ENCODE peak calls at places on chromosome 5, in six cellular contexts. One of them, this sample, is unnamed.

GRCh38 chr5:132422720-132423442 is 53.4 kb downstream of the SLC22A5 start:
- DNase-seq in GM12878: no peak
- DNase-seq in HepG2: peak; percentile 81
- DNase-seq in A549: no peak
- DNase-seq in H1: no peak
- DNase-seq in ovary: no peak
- DNase-seq in this sample: peak; percentile 82

GRCh38 chr5:154166901-154167791 is 23.4 kb upstream of the GALNT10 start:
- DNase-seq in HepG2: no peak
- DNase-seq in GM12878: no peak
- DNase-seq in ovary: no peak
- DNase-seq in H1: no peak
- DNase-seq in A549: no peak
- DNase-seq in this sample: no peak

GRCh38 chr5:170903075-170903474 is 41.3 kb downstream of the RANBP17 start:
- DNase-seq in ovary: no peak
- DNase-seq in HepG2: no peak
- DNase-seq in A549: no peak
- DNase-seq in H1: peak; percentile 46
- DNase-seq in GM12878: no peak
- DNase-seq in this sample: no peak

GRCh38 chr5:95217351-95217750 is 67.5 kb downstream of the MCTP1 start:
- DNase-seq in H1: no peak
- DNase-seq in ovary: no peak
- DNase-seq in A549: no peak
- DNase-seq in GM12878: no peak
- DNase-seq in HepG2: no peak
- DNase-seq in this sample: no peak

GRCh38 chr5:139691275-139691629 is 43.1 kb downstream of the CXXC5 start:
- DNase-seq in GM12878: no peak
- DNase-seq in A549: no peak
- DNase-seq in ovary: no peak
- DNase-seq in HepG2: no peak
- DNase-seq in H1: no peak
- DNase-seq in this sample: no peak

GRCh38 chr5:148708854-148709253 is 54.5 kb upstream of the HTR4 start:
- DNase-seq in ovary: no peak
- DNase-seq in A549: no peak
- DNase-seq in H1: no peak
- DNase-seq in HepG2: no peak
- DNase-seq in GM12878: no peak
- DNase-seq in this sample: no peak

GRCh38 chr5:178502401-178503100 is 87.6 kb downstream of the COL23A1 start:
- DNase-seq in GM12878: no peak
- DNase-seq in H1: no peak
- DNase-seq in ovary: no peak
- DNase-seq in HepG2: no peak
- DNase-seq in A549: no peak
- DNase-seq in this sample: no peak

GRCh38 chr5:148808864-148809642 is 17.4 kb upstream of the ADRB2 start:
- DNase-seq in GM12878: peak; percentile 58
- DNase-seq in H1: no peak
- DNase-seq in HepG2: no peak
- DNase-seq in ovary: no peak
- DNase-seq in A549: no peak
- DNase-seq in this sample: no peak

GRCh38 chr5:392431-392988 is 50.5 kb upstream of the EXOC3 start:
- DNase-seq in A549: no peak
- DNase-seq in HepG2: no peak
- DNase-seq in H1: peak; percentile 49
- DNase-seq in ovary: no peak
- DNase-seq in GM12878: peak; percentile 95
- DNase-seq in this sample: peak; percentile 25

GRCh38 chr5:91166040-91166807 is 216.9 kb downstream of the ARRDC3 start:
- DNase-seq in ovary: no peak
- DNase-seq in A549: no peak
- DNase-seq in GM12878: no peak
- DNase-seq in H1: no peak
- DNase-seq in HepG2: no peak
- DNase-seq in this sample: no peak

GRCh38 chr5:96144289-96144688 is 182.6 kb upstream of the ELL2 start:
- DNase-seq in HepG2: no peak
- DNase-seq in ovary: no peak
- DNase-seq in H1: no peak
- DNase-seq in A549: no peak
- DNase-seq in GM12878: no peak
- DNase-seq in this sample: peak; percentile 65

GRCh38 chr5:80915716-80916115 is 44.4 kb upstream of the RASGRF2 start:
- DNase-seq in A549: no peak
- DNase-seq in H1: no peak
- DNase-seq in HepG2: no peak
- DNase-seq in ovary: no peak
- DNase-seq in GM12878: no peak
- DNase-seq in this sample: no peak

GRCh38 chr5:140236896-140237598 is 62.1 kb downstream of the CYSTM1 start:
- DNase-seq in ovary: no peak
- DNase-seq in GM12878: no peak
- DNase-seq in HepG2: no peak
- DNase-seq in H1: no peak
- DNase-seq in A549: no peak
- DNase-seq in this sample: no peak

GRCh38 chr5:32984851-32985250 is 273.7 kb downstream of the NPR3 start:
- DNase-seq in GM12878: no peak
- DNase-seq in HepG2: no peak
- DNase-seq in A549: no peak
- DNase-seq in H1: no peak
- DNase-seq in ovary: no peak
- DNase-seq in this sample: no peak

GRCh38 chr5:116497648-116498047 is 77.0 kb downstream of the SEMA6A start:
- DNase-seq in HepG2: no peak
- DNase-seq in ovary: no peak
- DNase-seq in GM12878: no peak
- DNase-seq in A549: no peak
- DNase-seq in H1: no peak
- DNase-seq in this sample: no peak

GRCh38 chr5:174844971-174845370 is 120.6 kb downstream of the MSX2 start:
- DNase-seq in A549: no peak
- DNase-seq in HepG2: no peak
- DNase-seq in GM12878: no peak
- DNase-seq in H1: no peak
- DNase-seq in ovary: no peak
- DNase-seq in this sample: no peak

GRCh38 chr5:2727620-2728019 is 23.9 kb downstream of the IRX2 start:
- DNase-seq in HepG2: no peak
- DNase-seq in ovary: no peak
- DNase-seq in A549: no peak
- DNase-seq in H1: no peak
- DNase-seq in GM12878: no peak
- DNase-seq in this sample: no peak

GRCh38 chr5:169637856-169638190 is 748 bp downstream of the DOCK2 start:
- DNase-seq in GM12878: no peak
- DNase-seq in A549: no peak
- DNase-seq in H1: no peak
- DNase-seq in ovary: no peak
- DNase-seq in HepG2: no peak
- DNase-seq in this sample: peak; percentile 39

GRCh38 chr5:154842689-154843530 is 7.5 kb downstream of the FAXDC2 start:
- DNase-seq in ovary: no peak
- DNase-seq in H1: no peak
- DNase-seq in A549: no peak
- DNase-seq in HepG2: peak; percentile 90
- DNase-seq in GM12878: no peak
- DNase-seq in this sample: no peak

GRCh38 chr5:90410178-90410762 is 714 bp upstream of the CETN3 start:
- DNase-seq in ovary: no peak
- DNase-seq in A549: no peak
- DNase-seq in GM12878: no peak
- DNase-seq in H1: no peak
- DNase-seq in HepG2: peak; percentile 4
- DNase-seq in this sample: no peak

GRCh38 chr5:19258686-19259085 is 729.3 kb downstream of the CDH18 start:
- DNase-seq in GM12878: no peak
- DNase-seq in H1: no peak
- DNase-seq in ovary: no peak
- DNase-seq in A549: no peak
- DNase-seq in HepG2: no peak
- DNase-seq in this sample: no peak

GRCh38 chr5:77167695-77168111 is 42.8 kb upstream of the PDE8B start:
- DNase-seq in A549: peak; percentile 87
- DNase-seq in HepG2: no peak
- DNase-seq in ovary: no peak
- DNase-seq in GM12878: no peak
- DNase-seq in H1: no peak
- DNase-seq in this sample: no peak

GRCh38 chr5:164346785-164347630 is 841.6 kb downstream of the MAT2B start:
- DNase-seq in H1: no peak
- DNase-seq in HepG2: no peak
- DNase-seq in GM12878: no peak
- DNase-seq in ovary: no peak
- DNase-seq in A549: no peak
- DNase-seq in this sample: no peak

GRCh38 chr5:50968296-50969206 is 302.1 kb downstream of the PARP8 start:
- DNase-seq in ovary: no peak
- DNase-seq in GM12878: no peak
- DNase-seq in HepG2: no peak
- DNase-seq in A549: no peak
- DNase-seq in H1: peak; percentile 52
- DNase-seq in this sample: no peak

GRCh38 chr5:6587171-6587570 is 45.7 kb downstream of the NSUN2 start:
- DNase-seq in A549: no peak
- DNase-seq in HepG2: no peak
- DNase-seq in H1: no peak
- DNase-seq in ovary: no peak
- DNase-seq in GM12878: no peak
- DNase-seq in this sample: no peak

GRCh38 chr5:153809181-153809580 is 229.5 kb downstream of the FAM114A2 start:
- DNase-seq in H1: no peak
- DNase-seq in ovary: no peak
- DNase-seq in HepG2: no peak
- DNase-seq in A549: no peak
- DNase-seq in GM12878: no peak
- DNase-seq in this sample: no peak

GRCh38 chr5:103258957-103259704 is 568 bp downstream of the MACIR start:
- DNase-seq in HepG2: peak; percentile 16
- DNase-seq in GM12878: no peak
- DNase-seq in H1: peak; percentile 67
- DNase-seq in ovary: peak; percentile 63
- DNase-seq in A549: peak; percentile 42
- DNase-seq in this sample: peak; percentile 64

GRCh38 chr5:76166886-76167576 is 83.8 kb downstream of the SV2C start:
- DNase-seq in ovary: no peak
- DNase-seq in GM12878: no peak
- DNase-seq in HepG2: no peak
- DNase-seq in H1: no peak
- DNase-seq in A549: no peak
- DNase-seq in this sample: no peak

GRCh38 chr5:136646915-136647314 is 281.6 kb upstream of the TRPC7 start:
- DNase-seq in ovary: no peak
- DNase-seq in H1: no peak
- DNase-seq in GM12878: no peak
- DNase-seq in HepG2: no peak
- DNase-seq in A549: no peak
- DNase-seq in this sample: no peak

GRCh38 chr5:157860898-157861894 is 2.3 kb upstream of the CLINT1 start:
- DNase-seq in H1: no peak
- DNase-seq in HepG2: peak; percentile 12
- DNase-seq in GM12878: peak; percentile 90
- DNase-seq in ovary: no peak
- DNase-seq in A549: no peak
- DNase-seq in this sample: no peak

GRCh38 chr5:157857821-157858526 is 971 bp downstream of the CLINT1 start:
- DNase-seq in GM12878: no peak
- DNase-seq in HepG2: no peak
- DNase-seq in A549: no peak
- DNase-seq in H1: no peak
- DNase-seq in ovary: no peak
- DNase-seq in this sample: no peak

GRCh38 chr5:157855404-157855994 is 3.4 kb downstream of the CLINT1 start:
- DNase-seq in H1: peak; percentile 63
- DNase-seq in HepG2: peak; percentile 59
- DNase-seq in ovary: peak; percentile 31
- DNase-seq in A549: peak; percentile 68
- DNase-seq in GM12878: no peak
- DNase-seq in this sample: peak; percentile 60

GRCh38 chr5:157859227-157859575 is 256 bp upstream of the CLINT1 start:
- DNase-seq in HepG2: no peak
- DNase-seq in A549: no peak
- DNase-seq in H1: no peak
- DNase-seq in ovary: no peak
- DNase-seq in GM12878: no peak
- DNase-seq in this sample: no peak

GRCh38 chr5:157858527-157859226 is at the start of gene CLINT1:
- DNase-seq in ovary: peak; percentile 91
- DNase-seq in H1: peak; percentile 92
- DNase-seq in A549: peak; percentile 89
- DNase-seq in HepG2: peak; percentile 83
- DNase-seq in GM12878: no peak
- DNase-seq in this sample: peak; percentile 93
- TF ChIP-seq EP300 in ovary: no peak
- TF ChIP-seq EP300 in H1: no peak
- TF ChIP-seq EP300 in A549: no peak
- TF ChIP-seq EP300 in HepG2: no peak
- TF ChIP-seq EP300 in GM12878: no peak
- TF ChIP-seq EP300 in this sample: no peak

GRCh38 chr5:51983161-51983560 is 599.9 kb downstream of the ISL1 start:
- DNase-seq in A549: no peak
- DNase-seq in H1: no peak
- DNase-seq in ovary: no peak
- DNase-seq in HepG2: no peak
- DNase-seq in GM12878: no peak
- DNase-seq in this sample: no peak
- TF ChIP-seq EP300 in A549: no peak
- TF ChIP-seq EP300 in H1: no peak
- TF ChIP-seq EP300 in ovary: no peak
- TF ChIP-seq EP300 in HepG2: no peak
- TF ChIP-seq EP300 in GM12878: no peak
- TF ChIP-seq EP300 in this sample: no peak

DNA sequence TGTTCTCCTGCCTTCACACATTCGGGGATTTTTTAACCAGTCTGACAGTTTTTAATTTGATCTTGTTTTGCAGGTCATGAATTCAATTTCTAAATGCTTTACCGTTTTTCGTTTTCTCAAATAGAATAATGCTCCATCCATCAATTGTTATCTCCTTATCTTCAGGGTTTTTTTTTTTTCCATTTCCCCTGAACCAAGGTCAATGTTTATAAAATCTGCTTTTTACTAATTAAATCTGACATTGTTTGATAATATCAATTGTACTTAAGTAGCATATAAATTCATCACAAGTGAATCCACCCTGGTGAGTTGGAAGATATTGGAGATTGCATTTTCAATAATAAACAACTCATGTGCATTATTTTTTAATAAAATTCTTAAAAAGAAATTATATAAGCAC is 2004.6 kb upstream of the WWC1 start:
- DNase-seq in H1: no peak
- DNase-seq in A549: no peak
- DNase-seq in GM12878: no peak
- DNase-seq in ovary: no peak
- DNase-seq in HepG2: no peak
- DNase-seq in this sample: no peak
- TF ChIP-seq EP300 in H1: no peak
- TF ChIP-seq EP300 in A549: no peak
- TF ChIP-seq EP300 in GM12878: no peak
- TF ChIP-seq EP300 in ovary: no peak
- TF ChIP-seq EP300 in HepG2: no peak
- TF ChIP-seq EP300 in this sample: no peak

GRCh38 chr5:167014657-167015056 is 1276.8 kb upstream of the WWC1 start:
- DNase-seq in H1: no peak
- DNase-seq in GM12878: no peak
- DNase-seq in A549: no peak
- DNase-seq in ovary: no peak
- DNase-seq in HepG2: no peak
- DNase-seq in this sample: no peak
- TF ChIP-seq EP300 in H1: no peak
- TF ChIP-seq EP300 in GM12878: no peak
- TF ChIP-seq EP300 in A549: no peak
- TF ChIP-seq EP300 in ovary: no peak
- TF ChIP-seq EP300 in HepG2: no peak
- TF ChIP-seq EP300 in this sample: no peak

This sample was measured in stomach.